ENCODE peak calls at places on chromosomes 11 and 22, in six cellular contexts. One of them, this sample, is unnamed.
A peak's percentile ranks its signal among the peaks of the same experiment; 100 is the strongest.

GRCh38 chr11:102580185-102580951 is 44.8 kb downstream of the MMP20 start:
- DNase-seq in HCT116: no peak
- DNase-seq in GM12878: no peak
- DNase-seq in K562: no peak
- DNase-seq in HepG2: no peak
- DNase-seq in H1: no peak
- DNase-seq in this sample: no peak

GRCh38 chr22:50060441-50061140 is 2.5 kb upstream of the TTLL8 start:
- DNase-seq in HCT116: no peak
- DNase-seq in GM12878: no peak
- DNase-seq in K562: no peak
- DNase-seq in HepG2: no peak
- DNase-seq in H1: no peak
- DNase-seq in this sample: no peak

GRCh38 chr11:36532908-36533601 is 23.0 kb upstream of the TRAF6 start:
- DNase-seq in HCT116: no peak
- DNase-seq in GM12878: no peak
- DNase-seq in K562: no peak
- DNase-seq in HepG2: no peak
- DNase-seq in H1: no peak
- DNase-seq in this sample: no peak

GRCh38 chr11:61473370-61474025 is 35.1 kb upstream of the LRRC10B start:
- DNase-seq in HCT116: no peak
- DNase-seq in GM12878: no peak
- DNase-seq in K562: no peak
- DNase-seq in HepG2: no peak
- DNase-seq in H1: no peak
- DNase-seq in this sample: no peak

GRCh38 chr11:72643547-72643946 is 30.7 kb downstream of the PDE2A start:
- DNase-seq in HCT116: peak; percentile 31
- DNase-seq in GM12878: no peak
- DNase-seq in K562: no peak
- DNase-seq in HepG2: no peak
- DNase-seq in H1: no peak
- DNase-seq in this sample: no peak

GRCh38 chr11:63488789-63489188 is 2.2 kb downstream of the PLAAT5 start:
- DNase-seq in HCT116: no peak
- DNase-seq in GM12878: no peak
- DNase-seq in K562: no peak
- DNase-seq in HepG2: no peak
- DNase-seq in H1: no peak
- DNase-seq in this sample: no peak

GRCh38 chr11:76789443-76789719 is 6.2 kb downstream of the TSKU start:
- DNase-seq in HCT116: no peak
- DNase-seq in GM12878: no peak
- DNase-seq in K562: no peak
- DNase-seq in HepG2: no peak
- DNase-seq in H1: no peak
- DNase-seq in this sample: no peak

GRCh38 chr22:37273126-37273845 is 9.0 kb upstream of the CYTH4 start:
- DNase-seq in HCT116: no peak
- DNase-seq in GM12878: no peak
- DNase-seq in K562: peak; percentile 39
- DNase-seq in HepG2: no peak
- DNase-seq in H1: no peak
- DNase-seq in this sample: no peak

GRCh38 chr11:107708787-107709186 is 3.1 kb downstream of the SLN start:
- DNase-seq in HCT116: no peak
- DNase-seq in GM12878: no peak
- DNase-seq in K562: no peak
- DNase-seq in HepG2: no peak
- DNase-seq in H1: no peak
- DNase-seq in this sample: no peak

GRCh38 chr11:22787565-22788162 is 41.9 kb downstream of the SVIP start:
- DNase-seq in HCT116: peak; percentile 22
- DNase-seq in GM12878: no peak
- DNase-seq in K562: peak; percentile 29
- DNase-seq in HepG2: peak; percentile 45
- DNase-seq in H1: no peak
- DNase-seq in this sample: peak; percentile 6

GRCh38 chr11:119380160-119380815 is 1.2 kb downstream of the USP2 start:
- DNase-seq in HCT116: no peak
- DNase-seq in GM12878: no peak
- DNase-seq in K562: no peak
- DNase-seq in HepG2: peak; percentile 51
- DNase-seq in H1: no peak
- DNase-seq in this sample: no peak
- TF ChIP-seq YY1 in HCT116: no peak
- TF ChIP-seq YY1 in GM12878: no peak
- TF ChIP-seq YY1 in K562: no peak
- TF ChIP-seq YY1 in HepG2: no peak
- TF ChIP-seq YY1 in H1: no peak
- TF ChIP-seq YY1 in this sample: no peak

GRCh38 chr11:2387266-2387982 is 10.3 kb downstream of the CD81 start:
- DNase-seq in HCT116: no peak
- DNase-seq in GM12878: no peak
- DNase-seq in K562: no peak
- DNase-seq in HepG2: no peak
- DNase-seq in H1: no peak
- DNase-seq in this sample: no peak
- H3K4me3 ChIP-seq in HCT116: no peak overlapping the region
- H3K4me3 ChIP-seq in GM12878: peak overlapping the region; percentile 46
- H3K4me3 ChIP-seq in K562: no peak overlapping the region
- H3K4me3 ChIP-seq in HepG2: no peak overlapping the region
- H3K4me3 ChIP-seq in H1: no peak overlapping the region
- H3K4me3 ChIP-seq in this sample: no peak overlapping the region

GRCh38 chr22:25449781-25450317 is 114.6 kb upstream of the GRK3 start:
- DNase-seq in HCT116: no peak
- DNase-seq in GM12878: no peak
- DNase-seq in K562: no peak
- DNase-seq in HepG2: no peak
- DNase-seq in H1: no peak
- DNase-seq in this sample: no peak

GRCh38 chr22:25447067-25447688 is 117.3 kb upstream of the GRK3 start:
- DNase-seq in HCT116: no peak
- DNase-seq in GM12878: no peak
- DNase-seq in K562: peak; percentile 5
- DNase-seq in HepG2: peak; percentile 72
- DNase-seq in H1: no peak
- DNase-seq in this sample: no peak

GRCh38 chr22:25447689-25448434 is 116.6 kb upstream of the GRK3 start:
- DNase-seq in HCT116: peak; percentile 71
- DNase-seq in GM12878: peak; percentile 84
- DNase-seq in K562: peak; percentile 93
- DNase-seq in HepG2: peak; percentile 83
- DNase-seq in H1: peak; percentile 53
- DNase-seq in this sample: peak; percentile 69

GRCh38 chr22:25451480-25452114 is 112.9 kb upstream of the GRK3 start:
- DNase-seq in HCT116: no peak
- DNase-seq in GM12878: no peak
- DNase-seq in K562: no peak
- DNase-seq in HepG2: no peak
- DNase-seq in H1: no peak
- DNase-seq in this sample: no peak

DNA sequence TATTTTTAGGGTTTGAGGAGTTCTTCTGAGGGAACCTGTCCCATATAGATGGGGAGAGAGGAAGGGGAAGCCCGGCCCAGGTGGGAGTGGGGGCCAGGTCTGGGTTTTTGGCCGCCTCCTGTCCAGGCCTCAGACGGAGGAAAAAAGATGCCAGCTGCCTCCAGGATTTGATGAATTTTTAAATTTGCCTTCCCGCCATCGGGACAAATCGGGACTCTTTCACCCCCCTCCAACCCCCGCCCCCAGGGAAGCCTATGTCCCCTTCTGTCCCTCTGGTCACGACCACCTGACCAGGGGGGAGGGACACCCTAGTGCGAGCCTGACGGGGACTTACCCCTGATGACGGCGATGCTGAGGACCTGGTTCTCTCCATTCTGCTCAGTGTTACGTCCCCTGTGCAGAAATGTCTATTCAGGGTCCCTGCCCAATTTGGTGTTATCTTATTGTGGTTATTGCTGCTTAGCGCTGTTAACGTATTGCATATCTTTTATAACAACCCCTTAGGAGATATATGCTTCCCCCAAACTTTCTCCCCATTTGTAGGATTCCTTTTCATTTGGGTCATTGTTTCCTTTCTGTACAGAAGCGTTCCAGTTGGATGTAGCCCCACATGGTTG is 115.9 kb upstream of the GRK3 start:
- DNase-seq in HCT116: no peak
- DNase-seq in GM12878: no peak
- DNase-seq in K562: peak; percentile 33
- DNase-seq in HepG2: no peak
- DNase-seq in H1: no peak
- DNase-seq in this sample: no peak
- TF ChIP-seq ZNF274 in HCT116: no peak
- TF ChIP-seq ZNF274 in GM12878: no peak
- TF ChIP-seq ZNF274 in K562: no peak
- TF ChIP-seq ZNF274 in HepG2: no peak
- TF ChIP-seq ZNF274 in H1: no peak
- TF ChIP-seq ZNF274 in this sample: no peak

DNA sequence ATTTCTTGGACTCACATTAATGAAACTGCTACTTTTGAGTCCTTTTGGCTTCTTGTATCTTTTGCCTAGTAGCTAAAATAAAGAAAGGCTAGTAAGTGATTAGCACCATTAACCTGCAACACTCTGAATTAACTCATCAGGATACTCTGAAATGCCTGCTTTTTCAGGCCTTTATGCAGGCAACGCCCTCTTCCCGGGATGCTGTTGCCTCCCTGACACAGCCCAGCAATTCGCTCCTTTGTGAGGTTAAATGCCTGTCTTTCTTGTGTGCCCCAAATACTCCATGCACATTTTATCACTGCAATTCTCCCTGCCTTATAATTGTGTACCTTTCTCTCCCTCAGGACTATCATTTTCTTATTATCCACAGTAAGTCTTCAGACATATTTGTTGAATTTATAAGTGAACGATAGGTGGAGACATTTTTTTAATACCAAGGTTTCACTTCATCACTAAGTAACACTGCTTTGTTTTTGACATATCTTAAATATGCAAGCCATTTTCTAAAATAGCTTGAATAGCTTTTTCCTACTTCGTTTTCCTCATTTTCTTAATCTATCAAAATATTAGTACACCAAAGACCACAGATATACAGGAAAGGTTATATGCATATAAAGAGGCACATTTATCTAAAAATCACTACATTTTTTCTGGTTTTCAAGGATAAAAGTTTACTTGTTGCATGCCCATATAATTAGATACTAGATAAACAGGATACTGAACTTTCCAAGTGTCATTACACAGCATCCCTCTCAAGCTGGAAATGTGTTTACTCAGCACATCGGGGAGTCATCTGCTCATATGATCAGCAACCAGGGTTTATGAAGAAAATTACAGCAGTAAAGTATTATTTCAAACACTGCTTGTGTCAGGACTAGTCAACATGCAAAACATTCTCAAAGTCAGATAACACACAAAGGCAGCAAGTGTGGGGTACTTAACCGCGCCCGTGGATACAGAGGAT is 48.5 kb upstream of the DDI1 start:
- DNase-seq in HCT116: no peak
- DNase-seq in GM12878: no peak
- DNase-seq in K562: no peak
- DNase-seq in HepG2: no peak
- DNase-seq in H1: peak; percentile 9
- DNase-seq in this sample: peak; percentile 59
- TF ChIP-seq YY1 in HCT116: no peak
- TF ChIP-seq YY1 in GM12878: no peak
- TF ChIP-seq YY1 in K562: no peak
- TF ChIP-seq YY1 in HepG2: no peak
- TF ChIP-seq YY1 in H1: no peak
- TF ChIP-seq YY1 in this sample: no peak

GRCh38 chr22:30007361-30007760 is 72.9 kb upstream of the HORMAD2 start:
- DNase-seq in HCT116: no peak
- DNase-seq in GM12878: no peak
- DNase-seq in K562: no peak
- DNase-seq in HepG2: no peak
- DNase-seq in H1: no peak
- DNase-seq in this sample: no peak
- H3K4me3 ChIP-seq in HCT116: no peak overlapping the region
- H3K4me3 ChIP-seq in GM12878: no peak overlapping the region
- H3K4me3 ChIP-seq in K562: no peak overlapping the region
- H3K4me3 ChIP-seq in HepG2: no peak overlapping the region
- H3K4me3 ChIP-seq in H1: no peak overlapping the region
- H3K4me3 ChIP-seq in this sample: no peak overlapping the region

GRCh38 chr11:28460348-28460747 is 352.2 kb downstream of the METTL15 start:
- DNase-seq in HCT116: no peak
- DNase-seq in GM12878: no peak
- DNase-seq in K562: no peak
- DNase-seq in HepG2: no peak
- DNase-seq in H1: no peak
- DNase-seq in this sample: no peak
- TF ChIP-seq ZNF274 in HCT116: no peak
- TF ChIP-seq ZNF274 in GM12878: no peak
- TF ChIP-seq ZNF274 in K562: no peak
- TF ChIP-seq ZNF274 in HepG2: no peak
- TF ChIP-seq ZNF274 in H1: no peak
- TF ChIP-seq ZNF274 in this sample: no peak

GRCh38 chr11:74397531-74398243 is 546 bp downstream of the PGM2L1 start:
- DNase-seq in HCT116: peak; percentile 48
- DNase-seq in GM12878: no peak
- DNase-seq in K562: peak; percentile 35
- DNase-seq in HepG2: peak; percentile 21
- DNase-seq in H1: no peak
- DNase-seq in this sample: peak; percentile 18
- TF ChIP-seq YY1 in HCT116: no peak
- TF ChIP-seq YY1 in GM12878: no peak
- TF ChIP-seq YY1 in K562: no peak
- TF ChIP-seq YY1 in HepG2: no peak
- TF ChIP-seq YY1 in H1: no peak
- TF ChIP-seq YY1 in this sample: no peak

GRCh38 chr11:80914311-80914710 is 1473.5 kb upstream of the TENM4 start:
- DNase-seq in HCT116: no peak
- DNase-seq in GM12878: no peak
- DNase-seq in K562: no peak
- DNase-seq in HepG2: no peak
- DNase-seq in H1: no peak
- DNase-seq in this sample: no peak

GRCh38 chr11:80916180-80916811 is 1475.5 kb upstream of the TENM4 start:
- DNase-seq in HCT116: no peak
- DNase-seq in GM12878: no peak
- DNase-seq in K562: no peak
- DNase-seq in HepG2: no peak
- DNase-seq in H1: no peak
- DNase-seq in this sample: no peak
- H3K4me3 ChIP-seq in HCT116: no peak overlapping the region
- H3K4me3 ChIP-seq in GM12878: no peak overlapping the region
- H3K4me3 ChIP-seq in K562: no peak overlapping the region
- H3K4me3 ChIP-seq in HepG2: no peak overlapping the region
- H3K4me3 ChIP-seq in H1: no peak overlapping the region
- H3K4me3 ChIP-seq in this sample: no peak overlapping the region